ENCODE peak calls at places on chromosomes 6 and 20, in seven cellular contexts. C is dorsolateral prefrontal cortex, E is GM12865, U is HL-60, L is cardiac muscle cell, T is SK-N-SH, R is pancreas. Q is an unnamed sample.

GRCh38 chr6:84258866-84259265 is 31.4 kb upstream of the CEP162 start:
- DNase-seq in T (no peak), R (no peak), E (no peak), C (no peak), U (no peak), L (no peak), Q (no peak)

GRCh38 chr6:79610301-79611009 is 20.7 kb upstream of the SH3BGRL2 start:
- DNase-seq in C (no peak), U (no peak), L (no peak), T (peak; percentile 42), R (no peak), E (no peak), Q (no peak)

GRCh38 chr6:138594749-138595148 is 95.5 kb upstream of the NHSL1 start:
- DNase-seq in R (no peak), C (no peak), U (no peak), T (no peak), E (no peak), L (no peak), Q (no peak)

GRCh38 chr6:124487778-124488431 is 474.3 kb upstream of the RNF217 start:
- DNase-seq in T (no peak), R (no peak), C (no peak), U (no peak), E (no peak), L (no peak), Q (peak; percentile 1)

GRCh38 chr6:106163446-106163965 is 77.4 kb downstream of the PRDM1 start:
- DNase-seq in E (peak; percentile 88), L (peak; percentile 39), T (no peak), U (peak; percentile 81), C (no peak), R (peak; percentile 30), Q (peak; percentile 21)

GRCh38 chr6:33201147-33201545 is 479 bp downstream of the SLC39A7 start:
- DNase-seq in C (no peak), L (peak; percentile 59), R (no peak), E (peak; percentile 36), T (peak; percentile 53), U (no peak), Q (no peak)

GRCh38 chr20:46058656-46059281 is 29.8 kb downstream of the SLC12A5 start:
- DNase-seq in U (peak; percentile 63), T (no peak), R (no peak), L (peak; percentile 48), C (no peak), E (no peak), Q (no peak)

GRCh38 chr6:44608175-44608574 is 220.7 kb downstream of the CDC5L start:
- DNase-seq in T (no peak), U (no peak), C (no peak), L (no peak), E (no peak), R (no peak), Q (no peak)

GRCh38 chr6:107132330-107132954 is 17.1 kb upstream of the BEND3 start:
- DNase-seq in C (no peak), T (peak; percentile 55), U (no peak), E (peak; percentile 43), L (peak; percentile 46), R (no peak), Q (no peak)

GRCh38 chr6:144335914-144336313 is 50.8 kb downstream of the UTRN start:
- DNase-seq in L (no peak), U (no peak), R (no peak), C (no peak), T (no peak), E (peak; percentile 67), Q (no peak)

GRCh38 chr20:38447931-38448675 is 13.0 kb upstream of the SNHG17 start:
- DNase-seq in E (peak; percentile 67), R (no peak), U (peak; percentile 21), L (no peak), T (no peak), C (no peak), Q (no peak)

GRCh38 chr20:33686008-33686983 is at the start of gene E2F1:
- DNase-seq in E (peak; percentile 97), R (peak; percentile 95), U (peak; percentile 96), T (peak; percentile 99), L (peak; percentile 98), C (peak; percentile 96), Q (peak; percentile 52)

GRCh38 chr6:47420394-47421371 is 56.9 kb upstream of the CD2AP start:
- DNase-seq in E (no peak), L (no peak), R (peak; percentile 58), U (no peak), C (no peak), T (no peak), Q (no peak)

GRCh38 chr6:122995930-122996796 is at the start of gene CLVS2:
- DNase-seq in C (peak; percentile 59), U (no peak), T (peak; percentile 81), L (peak; percentile 68), E (no peak), R (no peak), Q (no peak)

GRCh38 chr6:6409397-6410030 is 89.1 kb upstream of the F13A1 start:
- DNase-seq in C (no peak), R (no peak), T (no peak), L (no peak), U (no peak), E (no peak), Q (no peak)

GRCh38 chr6:52230685-52231084 is 13.6 kb downstream of the IL17F start:
- DNase-seq in T (no peak), U (no peak), E (no peak), R (no peak), L (no peak), C (no peak), Q (no peak)

GRCh38 chr6:91573826-91574416 is 987.0 kb upstream of the MAP3K7 start:
- DNase-seq in E (no peak), U (no peak), C (no peak), R (no peak), L (no peak), T (no peak), Q (no peak)

GRCh38 chr6:6332240-6332639 is 11.8 kb upstream of the F13A1 start:
- DNase-seq in E (peak; percentile 92), U (peak; percentile 69), R (no peak), T (no peak), L (no peak), C (no peak), Q (no peak)

GRCh38 chr6:107820571-107821261 is 3.4 kb downstream of the SCML4 start:
- DNase-seq in L (no peak), U (peak; percentile 43), R (no peak), E (no peak), C (no peak), T (peak; percentile 37), Q (no peak)

GRCh38 chr20:38725959-38726848 is 1.9 kb downstream of the SLC32A1 start:
- DNase-seq in E (peak; percentile 44), R (no peak), L (peak; percentile 84), U (peak; percentile 9), C (no peak), T (peak; percentile 91), Q (no peak)

GRCh38 chr6:87483929-87484328 is 11.2 kb downstream of the SLC35A1 start:
- DNase-seq in T (peak; percentile 12), U (peak; percentile 70), R (no peak), C (no peak), L (no peak), E (peak; percentile 37), Q (peak; percentile 46)

GRCh38 chr6:150865406-150866146 is at the start of gene MTHFD1L:
- DNase-seq in U (peak; percentile 78), E (peak; percentile 88), R (peak; percentile 73), C (peak; percentile 59), L (peak; percentile 88), T (peak; percentile 93), Q (no peak)

GRCh38 chr20:50434653-50435396 is 75.4 kb upstream of the PTPN1 start:
- DNase-seq in R (no peak), C (no peak), T (no peak), L (no peak), U (peak; percentile 75), E (no peak), Q (no peak)
- TF ChIP-seq CTCF in R (no peak), C (no peak), T (no peak), L (no peak), U (no peak), E (no peak), Q (no peak)

DNA sequence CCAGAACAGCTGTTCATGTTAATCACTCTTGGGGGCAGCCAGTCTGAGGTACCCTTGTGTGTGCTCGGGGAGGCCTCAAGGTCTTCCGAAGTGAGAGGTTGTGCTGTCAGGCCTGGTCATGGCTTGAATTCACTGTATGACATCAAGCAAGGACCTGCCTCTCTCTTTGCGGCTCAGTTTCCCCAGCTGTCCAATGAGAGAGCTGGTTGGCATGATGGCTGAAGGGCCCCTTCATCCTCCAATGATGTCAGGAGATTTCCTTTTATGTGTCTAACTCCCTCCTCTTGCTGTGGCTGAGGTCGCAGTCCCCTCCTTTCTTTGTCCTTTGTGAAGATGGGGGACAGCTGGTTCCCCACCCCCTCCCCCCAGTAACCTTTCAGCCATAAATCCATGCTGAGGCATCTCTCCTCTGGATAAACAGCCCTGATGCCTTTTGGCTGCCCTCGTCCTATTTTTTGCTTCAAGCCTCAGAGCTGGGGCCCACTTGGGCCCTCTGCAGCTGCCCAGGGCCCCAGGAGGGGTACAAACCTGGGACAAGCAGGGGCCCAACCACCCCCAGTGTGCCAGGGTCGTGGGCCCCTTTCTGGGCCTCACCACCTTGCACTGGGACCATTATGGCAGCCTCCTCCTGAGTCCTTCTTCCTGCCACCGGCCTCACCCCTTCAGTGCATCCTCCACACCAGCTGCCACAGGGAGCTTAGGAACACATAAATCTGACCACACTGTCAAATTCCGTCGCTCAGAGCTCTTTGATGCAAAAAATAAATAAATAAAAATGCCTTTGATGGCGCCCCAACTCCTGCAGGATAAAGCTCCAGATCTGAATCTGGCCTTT is 15.6 kb downstream of the MYH7B start:
- DNase-seq in E (no peak), T (no peak), C (no peak), L (no peak), R (no peak), U (no peak), Q (no peak)
- H3K4me3 ChIP-seq in E (no peak overlapping the region), T (no peak overlapping the region), C (no peak overlapping the region), L (no peak overlapping the region), R (no peak overlapping the region), U (no peak overlapping the region), Q (no peak overlapping the region)

GRCh38 chr6:29504961-29505360 is 17.2 kb upstream of the MAS1L start:
- DNase-seq in E (no peak), L (no peak), T (no peak), C (no peak), U (no peak), R (peak; percentile 44), Q (no peak)
- TF ChIP-seq CTCF in E (no peak), L (no peak), T (no peak), C (no peak), U (no peak), R (no peak), Q (no peak)

DNA sequence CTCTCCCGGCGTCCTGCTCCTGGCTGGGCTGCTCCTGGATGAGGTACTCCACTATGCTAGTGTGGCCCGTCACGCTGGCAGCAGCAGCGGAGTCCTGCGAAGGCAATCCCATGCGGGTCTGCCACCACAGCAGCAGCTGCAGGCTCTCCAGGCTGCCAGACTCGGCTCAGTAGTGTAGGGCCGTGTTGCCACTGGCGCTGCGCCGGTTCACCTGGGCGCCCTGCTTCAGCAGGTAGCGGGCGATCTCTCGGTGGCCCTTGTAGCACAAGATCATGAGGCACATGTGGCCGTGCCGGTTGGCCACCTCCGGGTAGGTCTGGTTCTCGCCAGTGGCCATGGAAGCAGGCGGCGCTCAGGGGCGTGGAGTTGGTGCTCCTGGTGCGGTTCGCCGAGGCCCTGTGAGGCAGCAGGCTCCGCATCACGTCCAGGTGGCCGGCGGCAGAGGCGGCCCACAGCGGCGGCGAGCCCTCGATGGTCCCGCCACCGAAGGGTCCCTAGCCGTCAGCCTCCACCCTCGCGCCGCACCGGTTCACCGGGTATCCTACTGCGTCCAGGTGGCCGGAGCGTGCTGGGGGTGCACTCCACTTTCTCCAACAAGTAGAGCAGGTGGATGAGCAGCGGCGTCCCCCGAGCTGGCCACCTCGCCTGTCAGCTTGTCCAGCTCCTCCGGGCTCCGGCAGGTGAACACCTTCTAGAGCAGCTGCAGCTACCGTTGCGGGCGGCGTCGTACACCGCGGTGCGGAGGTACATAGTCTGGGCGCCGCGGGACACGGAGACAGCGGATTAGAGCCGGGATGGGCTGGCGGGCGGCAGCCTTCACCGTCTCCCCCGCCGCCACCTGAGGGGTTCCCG is 19.8 kb downstream of the RFPL4B start:
- DNase-seq in C (no peak), R (no peak), T (peak; percentile 29), U (no peak), E (no peak), L (no peak), Q (no peak)
- H3K4me3 ChIP-seq in C (no peak overlapping the region), R (no peak overlapping the region), T (no peak overlapping the region), U (no peak overlapping the region), E (no peak overlapping the region), L (no peak overlapping the region), Q (no peak overlapping the region)